ENCODE peak calls at places on chromosomes 5 and 9, in six cellular contexts. I, H, J, D, M and G are unnamed samples.

GRCh38 chr5:100623719-100624118 is 88.5 kb downstream of the FAM174A start:
- DNase-seq in D (no peak), H (no peak), J (no peak), I (no peak), M (no peak), G (no peak)

GRCh38 chr9:134423166-134423565 is 96.9 kb downstream of the RXRA start:
- DNase-seq in I (no peak), D (no peak), H (no peak), M (no peak), J (no peak), G (no peak)

GRCh38 chr5:172793577-172794488 is 22.8 kb upstream of the DUSP1 start:
- DNase-seq in M (no peak), D (no peak), H (peak), J (no peak), I (no peak), G (no peak)

GRCh38 chr9:100350188-100350587 is 2.6 kb downstream of the TEX10 start:
- DNase-seq in H (no peak), I (no peak), M (no peak), J (no peak), D (no peak), G (no peak)

GRCh38 chr9:135218331-135219225 is 131.1 kb downstream of the OLFM1 start:
- DNase-seq in I (no peak), H (no peak), J (no peak), D (no peak), M (no peak), G (peak)

GRCh38 chr5:147403659-147404640 is 105.9 kb downstream of the DPYSL3 start:
- DNase-seq in D (peak), J (no peak), H (no peak), M (no peak), I (peak), G (no peak)

GRCh38 chr5:1172007-1172581 is 29.3 kb upstream of the SLC6A19 start:
- DNase-seq in M (no peak), J (no peak), I (no peak), H (no peak), D (no peak), G (no peak)

GRCh38 chr5:172593306-172593705 is 47.8 kb upstream of the NEURL1B start:
- DNase-seq in I (no peak), D (no peak), H (no peak), M (no peak), J (no peak), G (no peak)

GRCh38 chr9:127104465-127105311 is 17.7 kb downstream of the ANGPTL2 start:
- DNase-seq in H (no peak), M (no peak), J (no peak), D (no peak), I (no peak), G (no peak)

GRCh38 chr9:3980771-3981170 is 319.1 kb downstream of the GLIS3 start:
- DNase-seq in H (no peak), I (no peak), J (no peak), M (no peak), D (no peak), G (no peak)

GRCh38 chr9:113508111-113508749 is 44.7 kb downstream of the RGS3 start:
- DNase-seq in M (no peak), H (peak), D (no peak), I (peak), J (peak), G (peak)

GRCh38 chr5:119076080-119076479 is 5.2 kb downstream of the DMXL1 start:
- DNase-seq in H (no peak), M (no peak), D (no peak), J (no peak), I (no peak), G (no peak)

GRCh38 chr5:535781-536698 is 11.8 kb upstream of the SLC9A3 start:
- DNase-seq in D (no peak), M (no peak), I (no peak), J (no peak), H (no peak), G (peak)

GRCh38 chr9:4537581-4537980 is 47.3 kb downstream of the SLC1A1 start:
- DNase-seq in I (no peak), J (no peak), M (no peak), H (no peak), D (no peak), G (no peak)

GRCh38 chr9:33129886-33130284 is 37.3 kb downstream of the B4GALT1 start:
- DNase-seq in I (no peak), M (no peak), J (no peak), D (no peak), H (no peak), G (no peak)

GRCh38 chr5:1185652-1186350 is 15.6 kb upstream of the SLC6A19 start:
- DNase-seq in M (no peak), J (peak), I (no peak), H (peak), D (no peak), G (no peak)

GRCh38 chr5:22372376-22372775 is 480.8 kb downstream of the CDH12 start:
- DNase-seq in H (no peak), D (no peak), M (no peak), I (no peak), J (no peak), G (no peak)

GRCh38 chr5:158410976-158411375 is 552.0 kb upstream of the CLINT1 start:
- DNase-seq in M (no peak), D (no peak), I (no peak), J (no peak), H (no peak), G (no peak)

GRCh38 chr9:121725008-121725795 is 73.8 kb downstream of the DAB2IP start:
- DNase-seq in M (no peak), I (no peak), J (no peak), D (no peak), H (no peak), G (no peak)

GRCh38 chr5:168578506-168579205 is 512 bp downstream of the PANK3 start:
- DNase-seq in D (no peak), J (no peak), H (peak), M (no peak), I (no peak), G (no peak)

GRCh38 chr5:9523090-9523813 is 22.6 kb downstream of the SEMA5A start:
- DNase-seq in J (no peak), H (no peak), D (no peak), M (no peak), I (no peak), G (no peak)

GRCh38 chr5:32812399-32812798 is 101.3 kb downstream of the NPR3 start:
- DNase-seq in H (no peak), D (no peak), M (no peak), J (no peak), I (no peak), G (no peak)

GRCh38 chr5:160390787-160391696 is 8.8 kb downstream of the FAM200C start:
- DNase-seq in J (no peak), M (no peak), D (no peak), I (no peak), H (peak), G (no peak)

GRCh38 chr5:3997670-3998069 is 402.0 kb downstream of the IRX1 start:
- DNase-seq in D (no peak), M (no peak), H (no peak), I (no peak), J (no peak), G (no peak)

GRCh38 chr9:132023409-132024180 is 56.1 kb downstream of the MED27 start:
- DNase-seq in M (no peak), D (no peak), H (no peak), I (no peak), J (no peak), G (no peak)

DNA sequence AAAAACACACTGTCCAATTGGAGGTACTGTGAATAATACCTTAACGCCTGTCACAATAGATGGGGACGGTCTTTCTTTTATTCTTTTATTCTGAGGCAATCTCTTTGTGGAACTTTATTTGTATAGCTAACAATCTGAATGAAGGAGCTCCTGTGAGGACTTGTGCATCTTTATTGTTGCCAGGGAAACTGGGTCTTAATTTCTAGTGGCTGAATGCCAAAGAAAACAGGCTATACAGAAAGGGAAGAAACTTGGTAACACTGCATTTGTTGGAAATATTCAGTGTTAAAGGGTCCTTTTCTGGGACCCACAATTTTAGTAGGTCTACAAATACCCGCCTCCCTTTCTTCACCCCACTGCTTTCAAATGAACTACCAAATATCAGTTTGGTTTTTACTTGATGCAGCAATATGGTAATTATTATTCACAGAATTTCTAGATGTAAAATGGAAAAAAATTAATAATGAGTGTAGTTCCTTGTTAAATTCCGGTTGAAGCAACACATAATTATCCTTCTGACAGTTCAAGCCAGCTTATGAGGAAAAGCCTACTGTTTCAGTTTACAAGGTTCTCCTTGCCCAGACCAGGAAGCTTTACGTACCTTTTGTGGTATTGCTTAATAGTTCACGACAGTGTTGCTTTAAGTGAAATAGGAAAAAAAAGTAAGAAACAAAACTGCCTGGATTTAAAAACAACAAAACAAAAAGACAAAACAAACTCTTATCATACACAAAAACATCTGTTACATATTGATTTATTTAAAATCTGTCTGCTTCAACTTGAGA is 547.2 kb upstream of the C9orf72 start:
- DNase-seq in H (no peak), M (no peak), D (no peak), J (no peak), I (no peak), G (no peak)
- TF ChIP-seq ATF3 in H (no peak), M (no peak), D (no peak), J (no peak), I (no peak), G (no peak)

GRCh38 chr9:109705515-109705914 is 74.5 kb upstream of the PALM2AKAP2 start:
- DNase-seq in I (peak), H (peak), J (no peak), D (no peak), M (no peak), G (no peak)
- TF ChIP-seq ATF3 in I (peak), H (no peak), J (no peak), D (no peak), M (no peak), G (no peak)

GRCh38 chr5:180810210-180811011 is 7.8 kb upstream of the MGAT1 start:
- DNase-seq in I (peak), J (peak), M (peak), H (peak), D (peak), G (peak)

GRCh38 chr5:180811012-180811622 is 8.5 kb upstream of the MGAT1 start:
- DNase-seq in D (no peak), J (no peak), I (no peak), H (no peak), M (no peak), G (no peak)

GRCh38 chr5:180808461-180809000 is 5.9 kb upstream of the MGAT1 start:
- DNase-seq in H (peak), D (no peak), J (peak), M (no peak), I (no peak), G (no peak)

GRCh38 chr5:180807654-180808414 is 5.2 kb upstream of the MGAT1 start:
- DNase-seq in I (no peak), D (no peak), H (no peak), J (no peak), M (no peak), G (no peak)

DNA sequence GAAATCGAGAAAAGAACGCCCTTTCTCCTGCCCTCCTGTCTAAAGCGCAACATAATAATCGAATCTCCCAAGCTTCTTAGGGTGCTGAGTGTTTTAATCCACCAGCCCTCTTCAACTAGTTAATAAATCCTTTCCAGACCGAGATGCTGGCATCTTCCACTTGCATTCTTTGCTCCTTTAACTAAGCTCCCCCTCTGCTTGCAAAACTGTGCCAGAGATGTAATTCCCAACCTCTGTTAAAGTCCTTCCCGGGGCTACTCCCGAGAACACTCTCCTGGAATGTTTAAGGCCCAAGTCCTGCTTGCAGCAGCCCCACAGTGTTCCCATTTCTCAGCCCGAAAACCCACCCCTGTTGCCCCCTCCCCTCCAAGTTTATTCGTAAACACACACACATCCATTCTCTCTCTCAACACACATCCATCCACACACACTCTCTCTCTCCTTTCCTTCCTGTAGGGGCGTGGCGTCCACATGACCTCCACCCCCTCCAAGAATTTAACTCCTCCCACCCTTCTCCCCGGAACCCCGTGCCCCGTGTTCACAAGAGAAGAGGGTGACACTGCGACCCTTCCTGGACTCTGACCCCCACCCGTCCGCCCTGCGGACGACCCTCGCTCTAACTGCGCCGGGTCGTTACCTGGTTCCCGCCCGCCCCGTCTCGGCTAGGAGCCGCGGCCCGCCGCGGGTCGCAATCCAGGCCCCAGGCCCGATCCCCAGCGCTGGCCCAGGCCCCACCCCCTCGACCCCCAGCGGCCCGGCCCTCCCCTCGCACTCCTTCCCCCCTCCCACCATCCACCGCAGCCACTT is 7.0 kb upstream of the MGAT1 start:
- DNase-seq in I (peak), M (no peak), D (no peak), H (peak), J (peak), G (no peak)
- TF ChIP-seq ATF3 in I (no peak), M (peak), D (peak), H (no peak), J (peak), G (no peak)

DNA sequence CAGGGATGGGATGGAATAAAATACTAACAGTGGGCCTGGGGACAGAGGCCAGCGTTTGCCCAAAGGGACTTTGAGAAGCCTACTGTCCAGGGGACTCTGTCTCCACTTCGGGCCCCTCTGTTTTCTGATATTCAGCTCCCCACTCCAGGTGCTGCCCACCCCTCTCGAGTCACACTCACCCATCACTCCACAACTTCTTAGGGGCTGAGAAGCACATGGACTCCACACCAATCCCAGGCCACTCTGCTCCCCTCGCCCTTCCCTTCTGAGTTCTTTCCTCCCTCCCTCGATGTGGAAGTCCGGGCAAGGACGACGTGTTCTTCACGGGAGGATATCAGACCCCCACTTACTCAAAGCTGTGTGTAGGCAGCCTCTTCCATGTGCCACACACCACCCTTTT is 124.5 kb downstream of the BARX1 start:
- DNase-seq in D (no peak), J (no peak), I (no peak), M (no peak), H (no peak), G (no peak)
- TF ChIP-seq ATF3 in D (no peak), J (no peak), I (no peak), M (no peak), H (no peak), G (no peak)

GRCh38 chr5:82156876-82157275 is 121.3 kb downstream of the RPS23 start:
- DNase-seq in I (no peak), D (no peak), J (no peak), H (no peak), M (no peak), G (peak)
- TF ChIP-seq ATF3 in I (no peak), D (no peak), J (no peak), H (no peak), M (no peak), G (no peak)

GRCh38 chr9:125446581-125447094 is 185.0 kb downstream of the GAPVD1 start:
- DNase-seq in H (no peak), M (no peak), I (no peak), D (peak), J (no peak), G (no peak)
- TF ChIP-seq ATF3 in H (no peak), M (no peak), I (no peak), D (no peak), J (no peak), G (no peak)

GRCh38 chr5:54909911-54910870 is 75.2 kb downstream of the ESM1 start:
- DNase-seq in M (no peak), J (no peak), H (no peak), D (no peak), I (no peak), G (no peak)
- TF ChIP-seq ATF3 in M (no peak), J (no peak), H (no peak), D (no peak), I (no peak), G (no peak)

GRCh38 chr9:104091708-104092107 is 2.4 kb upstream of the SMC2 start:
- DNase-seq in M (no peak), I (no peak), H (peak), J (no peak), D (no peak), G (no peak)

GRCh38 chr9:104093647-104094533 is at the start of gene SMC2:
- DNase-seq in I (peak), H (peak), M (peak), D (peak), J (peak), G (peak)

GRCh38 chr9:104092192-104092591 is 1.9 kb upstream of the SMC2 start:
- DNase-seq in M (no peak), H (no peak), J (no peak), I (no peak), D (no peak), G (no peak)

GRCh38 chr9:104094534-104095020 is 468 bp downstream of the SMC2 start:
- DNase-seq in H (peak), M (no peak), J (no peak), D (no peak), I (no peak), G (no peak)

GRCh38 chr9:104093162-104093561 is 947 bp upstream of the SMC2 start:
- DNase-seq in I (no peak), J (no peak), H (no peak), D (no peak), M (no peak), G (no peak)
- TF ChIP-seq ATF3 in I (no peak), J (no peak), H (no peak), D (no peak), M (no peak), G (no peak)